ENCODE peak calls at places on chromosomes 4 and X, in five cellular contexts. D is AG09309, I is GM19239, S is NCI-H510A, Y is endodermal cell. F is an unnamed sample.

GRCh38 chrX:119502727-119503483 is 34.7 kb downstream of the SLC25A5 start:
- DNase-seq in I (no peak), S (peak; percentile 29), Y (no peak), D (no peak), F (no peak)

GRCh38 chr4:143921160-143921559 is 15.8 kb upstream of the GYPE start:
- DNase-seq in S (no peak), I (no peak), Y (no peak), D (no peak), F (no peak)

GRCh38 chrX:53239474-53239873 is 14.5 kb upstream of the KDM5C start:
- DNase-seq in I (no peak), D (no peak), Y (peak; percentile 81), S (no peak), F (no peak)

GRCh38 chr4:62490635-62491034 is 1290.5 kb downstream of the ADGRL3 start:
- DNase-seq in S (no peak), D (no peak), I (no peak), Y (no peak), F (no peak)

GRCh38 chrX:67544281-67544680 is 460 bp downstream of the AR start:
- DNase-seq in I (no peak), D (no peak), S (no peak), Y (no peak), F (peak; percentile 67)

GRCh38 chrX:133537142-133537541 is 121.9 kb upstream of the GPC4 start:
- DNase-seq in I (no peak), S (no peak), D (no peak), Y (no peak), F (no peak)

GRCh38 chr4:152983221-152983620 is 47.1 kb downstream of the FHDC1 start:
- DNase-seq in Y (peak; percentile 89), S (no peak), D (no peak), I (no peak), F (peak; percentile 42)

GRCh38 chr4:163398238-163398637 is 54.5 kb downstream of the NPY5R start:
- DNase-seq in D (no peak), I (no peak), S (no peak), Y (no peak), F (no peak)

GRCh38 chrX:34653811-34654210 is 3.3 kb downstream of the TMEM47 start:
- DNase-seq in D (no peak), I (no peak), Y (no peak), S (peak; percentile 1), F (peak; percentile 88)

GRCh38 chr4:142307857-142308256 is 538.2 kb downstream of the INPP4B start:
- DNase-seq in I (no peak), S (no peak), Y (no peak), D (no peak), F (no peak)

GRCh38 chr4:110514889-110515479 is 39.0 kb downstream of the ENPEP start:
- DNase-seq in D (no peak), S (no peak), I (no peak), Y (no peak), F (peak; percentile 37)

GRCh38 chr4:8279321-8280157 is 10.0 kb downstream of the HTRA3 start:
- DNase-seq in I (no peak), S (no peak), Y (no peak), D (no peak), F (no peak)

GRCh38 chr4:185165605-185166063 is 22.6 kb downstream of the SLC25A4 start:
- DNase-seq in S (no peak), Y (no peak), D (peak; percentile 79), I (no peak), F (no peak)

GRCh38 chrX:475926-476723 is 89.4 kb upstream of the PPP2R3B start:
- DNase-seq in S (no peak), D (no peak), I (no peak), Y (peak; percentile 56), F (no peak)

GRCh38 chr4:159481936-159482335 is 379.1 kb downstream of the RAPGEF2 start:
- DNase-seq in D (no peak), Y (no peak), S (no peak), I (no peak), F (no peak)

GRCh38 chr4:148333265-148333664 is 108.9 kb downstream of the NR3C2 start:
- DNase-seq in S (no peak), Y (no peak), I (no peak), D (no peak), F (no peak)

GRCh38 chr4:3784469-3785291 is 18.5 kb downstream of the ADRA2C start:
- DNase-seq in D (no peak), S (no peak), Y (no peak), I (no peak), F (peak; percentile 36)

F was measured in neural progenitor cell.